ENCODE peak calls at places on chromosomes 6 and 20, in four cellular contexts. T is B cell, F is dorsolateral prefrontal cortex, G is nephron progenitor cell. C is an unnamed sample.

GRCh38 chr6:160201056-160201455 is 57.6 kb downstream of the SLC22A2 start:
- DNase-seq in T (no peak), F (no peak), G (no peak), C (no peak)

GRCh38 chr6:16600026-16600425 is 161.2 kb downstream of the ATXN1 start:
- DNase-seq in T (no peak), F (no peak), G (no peak), C (no peak)

GRCh38 chr6:149346075-149346474 is 28.6 kb downstream of the TAB2 start:
- DNase-seq in T (no peak), F (no peak), G (no peak), C (no peak)

GRCh38 chr6:11890849-11891248 is 112.2 kb upstream of the ADTRP start:
- DNase-seq in T (no peak), F (no peak), G (no peak), C (no peak)

GRCh38 chr6:30743099-30744053 is 889 bp upstream of the FLOT1 start:
- DNase-seq in T (peak), F (no peak), G (no peak), C (no peak)

GRCh38 chr6:54632984-54633565 is 213.5 kb upstream of the FAM83B start:
- DNase-seq in T (no peak), F (no peak), G (no peak), C (no peak)

GRCh38 chr6:28295326-28295725 is 14.0 kb downstream of the PGBD1 start:
- DNase-seq in T (no peak), F (no peak), G (no peak), C (no peak)

GRCh38 chr20:4961746-4962145 is 39.6 kb downstream of the SLC23A2 start:
- DNase-seq in T (no peak), F (no peak), G (no peak), C (no peak)

GRCh38 chr6:166946125-166946524 is 10.2 kb downstream of the RNASET2 start:
- DNase-seq in T (no peak), F (no peak), G (no peak), C (no peak)

GRCh38 chr6:123519191-123519510 is 117.6 kb downstream of the TRDN start:
- DNase-seq in T (no peak), F (no peak), G (no peak), C (no peak)

GRCh38 chr6:151260191-151260590 is 20.4 kb downstream of the AKAP12 start:
- DNase-seq in T (no peak), F (no peak), G (no peak), C (no peak)

GRCh38 chr6:100549406-100550167 is 84.9 kb upstream of the SIM1 start:
- DNase-seq in T (no peak), F (no peak), G (no peak), C (no peak)

GRCh38 chr20:49567421-49568256 is at the start of gene PTGIS:
- DNase-seq in T (peak), F (no peak), G (peak), C (no peak)

GRCh38 chr20:63057133-63058117 is 50.7 kb upstream of the BHLHE23 start:
- DNase-seq in T (no peak), F (no peak), G (no peak), C (no peak)

GRCh38 chr6:147676896-147677295 is 168.4 kb downstream of the SAMD5 start:
- DNase-seq in T (no peak), F (no peak), G (no peak), C (no peak)

GRCh38 chr6:146985111-146985510 is 219.1 kb upstream of the STXBP5 start:
- DNase-seq in T (no peak), F (no peak), G (peak), C (no peak)

GRCh38 chr20:62977613-62978558 is 25.4 kb downstream of the SLC17A9 start:
- DNase-seq in T (peak), F (no peak), G (no peak), C (no peak)

GRCh38 chr6:89597988-89598387 is 40.6 kb downstream of the LYRM2 start:
- DNase-seq in T (no peak), F (no peak), G (no peak), C (no peak)

GRCh38 chr20:38779247-38780097 is 26.0 kb upstream of the PPP1R16B start:
- DNase-seq in T (no peak), F (no peak), G (no peak), C (no peak)

GRCh38 chr6:136959471-136959891 is 37.4 kb downstream of the SLC35D3 start:
- DNase-seq in T (no peak), F (no peak), G (no peak), C (no peak)

GRCh38 chr6:99344289-99344688 is 5.2 kb downstream of the FAXC start:
- DNase-seq in T (no peak), F (no peak), G (no peak), C (no peak)

GRCh38 chr20:61531553-61532345 is 279.7 kb downstream of the CDH4 start:
- DNase-seq in T (no peak), F (no peak), G (no peak), C (no peak)

GRCh38 chr6:157471895-157472686 is 91.1 kb downstream of the ZDHHC14 start:
- DNase-seq in T (no peak), F (no peak), G (no peak), C (no peak)

GRCh38 chr20:57388953-57389694 is 2.1 kb upstream of the RBM38 start:
- DNase-seq in T (peak), F (peak), G (peak), C (no peak)

GRCh38 chr20:59152559-59153354 is 10.9 kb upstream of the ZNF831 start:
- DNase-seq in T (no peak), F (no peak), G (no peak), C (no peak)

GRCh38 chr6:140436023-140436811 is 1061.8 kb upstream of the CITED2 start:
- DNase-seq in T (no peak), F (no peak), G (no peak), C (no peak)

GRCh38 chr6:121726596-121726995 is 291.1 kb downstream of the GJA1 start:
- DNase-seq in T (no peak), F (no peak), G (no peak), C (no peak)

GRCh38 chr6:12182676-12183075 is 107.5 kb upstream of the EDN1 start:
- DNase-seq in T (no peak), F (no peak), G (no peak), C (no peak)

GRCh38 chr6:118902731-118903130 is 8.8 kb downstream of the ASF1A start:
- DNase-seq in T (no peak), F (no peak), G (no peak), C (no peak)

GRCh38 chr6:39389372-39389767 is 66.9 kb upstream of the KCNK16 start:
- DNase-seq in T (no peak), F (no peak), G (no peak), C (no peak)

GRCh38 chr6:44245912-44246662 is 814 bp upstream of the HSP90AB1 start:
- DNase-seq in T (peak), F (peak), G (peak), C (peak)
- TF ChIP-seq CTCF in T (no peak), F (peak), G (peak), C (peak)

DNA sequence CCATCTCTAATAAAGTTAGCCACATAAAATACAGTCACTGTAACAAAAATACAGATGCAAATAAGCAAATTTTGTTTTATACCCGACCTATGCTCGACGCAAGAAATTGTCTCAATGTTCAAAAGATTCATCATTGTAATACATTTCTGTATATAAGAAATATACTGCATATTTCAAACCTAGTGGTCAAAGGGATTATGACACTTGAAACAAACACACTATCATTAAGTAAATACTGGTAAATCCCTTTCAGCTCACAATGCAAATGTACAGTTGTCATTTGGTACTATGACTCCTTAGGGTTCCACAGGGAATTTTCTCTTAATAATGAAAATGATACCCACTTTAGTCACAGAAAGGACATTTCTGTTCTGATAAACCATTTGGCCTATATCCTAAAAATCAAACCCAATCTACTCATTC is 2.2 kb downstream of the HIVEP2 start:
- DNase-seq in T (peak), F (no peak), G (no peak), C (no peak)
- TF ChIP-seq CTCF in T (peak), F (peak), G (peak), C (no peak)

DNA sequence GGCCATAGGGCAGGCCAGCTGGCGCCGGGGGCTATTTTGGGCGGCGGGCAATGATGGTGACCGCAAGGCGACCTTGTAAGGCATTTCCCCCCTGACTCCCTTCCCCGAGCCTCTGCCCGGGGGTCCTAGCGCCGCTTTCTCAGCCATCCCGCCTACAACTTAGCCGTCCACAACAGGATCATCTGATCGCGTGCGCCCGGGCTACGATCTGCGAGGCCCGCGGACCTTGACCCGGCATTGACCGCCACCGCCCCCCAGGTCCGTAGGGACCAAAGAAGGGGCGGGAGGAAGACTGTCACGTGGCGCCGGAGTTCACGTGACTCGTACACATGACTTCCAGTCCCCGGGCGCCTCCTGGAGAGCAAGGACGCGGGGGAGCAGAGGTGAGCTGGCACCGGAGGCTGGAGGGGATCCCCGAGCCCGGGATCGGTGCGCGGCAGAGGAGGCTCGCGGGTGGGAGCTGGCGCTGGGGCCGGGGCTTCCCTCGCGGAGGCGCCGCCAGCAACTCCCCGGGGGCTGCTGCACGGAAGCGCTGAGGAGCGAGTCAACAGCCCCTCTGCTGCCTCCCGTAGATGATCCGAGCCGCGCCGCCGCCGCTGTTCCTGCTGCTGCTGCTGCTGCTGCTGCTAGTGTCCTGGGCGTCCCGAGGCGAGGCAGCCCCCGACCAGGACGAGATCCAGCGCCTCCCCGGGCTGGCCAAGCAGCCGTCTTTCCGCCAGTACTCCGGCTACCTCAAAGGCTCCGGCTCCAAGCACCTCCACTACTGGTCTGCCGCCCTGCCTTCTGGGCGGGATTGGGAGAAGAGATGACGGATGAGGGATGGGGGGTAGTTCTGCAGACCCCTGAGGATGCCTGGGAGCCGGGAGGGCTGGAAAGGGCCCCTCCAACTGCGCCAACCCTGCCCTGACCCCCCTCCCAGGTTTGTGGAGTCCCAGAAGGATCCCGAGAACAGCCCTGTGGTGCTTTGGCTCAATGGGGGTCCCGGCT is at the start of the genes CTSA and NEURL2:
- DNase-seq in T (peak), F (peak), G (peak), C (peak)
- TF ChIP-seq CTCF in T (no peak), F (no peak), G (no peak), C (peak)

GRCh38 chr6:72421387-72421786 is 200.5 kb upstream of the KCNQ5 start:
- DNase-seq in T (no peak), F (no peak), G (no peak), C (no peak)
- TF ChIP-seq CTCF in T (no peak), F (no peak), G (no peak), C (no peak)

DNA sequence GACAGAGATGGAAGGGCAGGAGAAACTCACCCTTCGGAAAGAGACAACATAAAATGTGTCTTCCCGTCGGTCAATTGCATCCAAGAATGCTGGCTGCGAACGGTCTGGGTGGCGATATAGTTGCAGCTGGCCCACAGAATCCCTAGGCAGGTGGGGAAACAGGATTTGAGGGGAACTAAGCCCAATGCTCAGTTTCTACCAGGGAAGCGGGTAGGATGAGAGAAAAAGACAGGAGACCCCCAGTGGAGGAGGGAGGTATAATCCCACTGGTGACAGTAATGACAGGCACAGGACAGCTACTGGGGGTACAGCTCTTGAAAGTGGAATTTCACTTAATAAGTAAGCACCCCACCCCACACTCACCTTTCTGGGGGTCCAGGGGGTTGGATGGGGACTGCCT is 7.5 kb upstream of the TNXB start:
- DNase-seq in T (no peak), F (no peak), G (no peak), C (no peak)
- TF ChIP-seq CTCF in T (peak), F (peak), G (peak), C (peak)

DNA sequence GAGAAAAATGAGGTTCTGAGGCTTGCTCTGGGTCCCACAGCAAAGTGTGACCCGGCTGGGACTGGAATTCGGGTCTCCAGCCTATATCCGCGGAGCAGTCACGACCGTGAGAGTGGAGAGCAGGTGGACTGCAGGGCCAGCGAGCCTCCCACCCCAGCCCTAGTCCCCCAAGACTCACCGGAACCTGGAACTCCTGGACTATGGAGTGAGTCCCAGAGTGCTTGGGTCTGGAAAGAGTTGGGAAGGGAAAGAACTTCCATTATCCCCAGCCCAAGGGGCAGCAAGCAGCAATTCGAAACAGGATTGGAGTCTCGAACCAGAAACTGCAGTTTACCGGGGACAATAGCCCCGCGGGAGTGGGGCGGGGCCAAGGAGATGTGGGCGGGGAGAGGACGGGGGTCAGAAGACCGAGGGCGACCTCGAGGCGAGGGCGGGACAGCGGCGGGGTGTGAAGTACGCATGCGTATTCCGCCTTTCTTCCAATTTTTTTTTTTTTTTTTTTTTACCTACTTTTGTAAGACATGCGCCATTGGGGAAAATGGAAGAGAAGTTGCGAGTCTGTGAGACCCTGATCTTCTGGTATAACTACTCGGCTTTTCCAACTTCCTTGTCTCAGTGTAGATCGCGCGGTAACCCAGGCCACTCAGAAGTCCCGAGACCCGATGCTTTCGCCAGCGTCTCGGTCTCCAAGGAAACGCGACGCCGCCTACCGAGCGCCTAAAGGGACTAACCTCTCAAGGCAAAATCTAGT is at the start of gene C20orf96:
- DNase-seq in T (peak), F (peak), G (peak), C (peak)
- TF ChIP-seq CTCF in T (peak), F (peak), G (no peak), C (peak)

GRCh38 chr6:126657556-126658129 is 317.7 kb downstream of the CENPW start:
- DNase-seq in T (no peak), F (no peak), G (no peak), C (no peak)
- TF ChIP-seq CTCF in T (no peak), F (peak), G (no peak), C (peak)

DNA sequence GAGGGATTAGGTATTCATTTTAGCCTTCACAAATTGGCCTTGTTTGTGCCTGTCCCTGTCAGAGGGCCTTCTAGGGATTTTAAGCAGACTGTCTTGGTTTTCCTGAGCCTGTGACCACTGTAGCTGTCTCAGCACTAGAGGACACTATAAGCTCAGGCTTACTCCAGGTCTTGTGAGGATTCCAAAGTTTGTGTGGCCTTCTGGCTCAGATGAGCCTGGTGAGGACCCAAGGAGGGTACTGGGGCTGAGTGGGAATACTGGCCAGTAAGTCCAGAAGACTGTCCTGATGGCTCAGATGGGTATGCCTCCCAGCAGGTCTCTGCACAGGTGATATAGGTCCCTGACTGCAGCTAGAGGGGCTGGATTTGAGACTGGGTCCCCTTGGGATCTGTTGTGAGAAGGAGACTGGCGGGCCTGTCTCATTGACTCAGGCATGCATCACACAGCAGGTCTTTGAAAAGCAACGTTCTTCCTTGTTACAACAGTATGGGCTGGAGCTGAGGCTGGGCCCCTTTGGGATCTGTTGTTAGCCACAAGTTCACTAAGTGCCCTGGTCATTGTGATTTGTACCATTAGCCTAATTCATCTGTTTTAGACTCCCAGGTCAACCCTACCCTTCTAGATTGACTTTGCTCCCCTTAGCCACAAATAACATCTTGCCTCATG is 26.3 kb upstream of the TFB1M start:
- DNase-seq in T (no peak), F (no peak), G (no peak), C (no peak)
- TF ChIP-seq CTCF in T (no peak), F (no peak), G (no peak), C (no peak)